ENCODE peak calls at places on chromosomes 1 and 21, in five cellular contexts. M, V, F, B and E are unnamed samples.

GRCh38 chr1:232226197-232226681 is 403.7 kb downstream of the SIPA1L2 start:
- DNase-seq in V (no peak), B (peak; percentile 14), M (peak; percentile 77), F (peak; percentile 51), E (peak; percentile 87)

GRCh38 chr1:31572323-31573104 is 3.8 kb upstream of the TINAGL1 start:
- DNase-seq in M (no peak), F (peak; percentile 8), B (no peak), V (no peak), E (no peak)

GRCh38 chr1:69947837-69948236 is 257.5 kb downstream of the LRRC40 start:
- DNase-seq in B (no peak), F (no peak), M (no peak), V (no peak), E (no peak)

GRCh38 chr1:1091344-1092148 is 17.4 kb upstream of the RNF223 start:
- DNase-seq in B (no peak), V (no peak), M (peak; percentile 64), F (no peak), E (no peak)

GRCh38 chr1:201414051-201414738 is 7.3 kb downstream of the TNNI1 start:
- DNase-seq in M (no peak), B (no peak), V (no peak), F (no peak), E (no peak)

GRCh38 chr1:44016081-44016874 is 15.0 kb downstream of the SLC6A9 start:
- DNase-seq in M (no peak), F (no peak), B (no peak), V (no peak), E (no peak)

GRCh38 chr1:22975694-22976093 is 3.0 kb upstream of the LACTBL1 start:
- DNase-seq in F (no peak), M (no peak), B (no peak), V (no peak), E (no peak)

GRCh38 chr1:153393926-153394325 is 3.1 kb upstream of the S100A8 start:
- DNase-seq in M (peak; percentile 87), V (no peak), B (no peak), F (no peak), E (no peak)

GRCh38 chr21:33023574-33024277 is 2.0 kb upstream of the OLIG2 start:
- DNase-seq in V (no peak), F (no peak), B (no peak), M (peak; percentile 77), E (no peak)

GRCh38 chr1:175783126-175783722 is 39.8 kb upstream of the TNR start:
- DNase-seq in V (no peak), M (peak; percentile 33), B (no peak), F (no peak), E (no peak)

GRCh38 chr1:232982238-232982944 is 32.0 kb downstream of the NTPCR start:
- DNase-seq in B (no peak), V (no peak), F (no peak), M (no peak), E (no peak)

GRCh38 chr1:235923466-235924008 is 56.8 kb upstream of the LYST start:
- DNase-seq in V (no peak), M (no peak), F (peak; percentile 47), B (no peak), E (no peak)

GRCh38 chr1:160421881-160422280 is 21.5 kb downstream of the VANGL2 start:
- DNase-seq in F (no peak), V (no peak), M (no peak), B (no peak), E (no peak)

GRCh38 chr1:27391511-27392095 is 819 bp upstream of the GPR3 start:
- DNase-seq in F (peak; percentile 40), M (peak; percentile 86), B (no peak), V (peak; percentile 70), E (no peak)